ENCODE peak calls at places on chromosomes 2 and 18, in five cellular contexts. Q, U, C, J and P are unnamed samples.

GRCh38 chr2:85744771-85745601 is 8.8 kb upstream of the ATOH8 start:
- DNase-seq in J (no peak), C (no peak), U (peak; percentile 56), Q (peak; percentile 58), P (no peak)

GRCh38 chr2:74223941-74224770 is 25.7 kb downstream of the MTHFD2 start:
- DNase-seq in J (no peak), U (no peak), Q (no peak), C (no peak), P (no peak)

GRCh38 chr2:242030226-242030575 is 160.7 kb downstream of the RTP5 start:
- DNase-seq in U (no peak), C (no peak), J (no peak), Q (no peak), P (no peak)

GRCh38 chr2:134395779-134396178 is 141.9 kb downstream of the MGAT5 start:
- DNase-seq in Q (no peak), C (no peak), J (no peak), U (no peak), P (no peak)

GRCh38 chr2:9473985-9474360 is 378 bp upstream of the IAH1 start:
- DNase-seq in C (peak; percentile 42), J (peak; percentile 70), Q (peak; percentile 47), U (peak; percentile 85), P (no peak)

GRCh38 chr2:177783835-177784448 is 288.6 kb downstream of the PDE11A start:
- DNase-seq in J (no peak), Q (peak; percentile 20), U (no peak), C (no peak), P (no peak)

GRCh38 chr2:64750817-64751285 is 97.1 kb upstream of the SERTAD2 start:
- DNase-seq in J (peak; percentile 98), Q (no peak), C (peak; percentile 99), U (no peak), P (peak; percentile 98)

GRCh38 chr2:110829413-110830146 is 97.2 kb downstream of the ACOXL start:
- DNase-seq in C (no peak), U (no peak), Q (no peak), J (no peak), P (no peak)

GRCh38 chr2:84694088-84694622 is 177.9 kb downstream of the DNAH6 start:
- DNase-seq in C (no peak), U (no peak), J (peak; percentile 15), Q (no peak), P (no peak)

GRCh38 chr18:75915941-75916640 is 488.6 kb upstream of the SMIM21 start:
- DNase-seq in U (peak; percentile 94), C (no peak), J (no peak), Q (peak; percentile 32), P (no peak)

GRCh38 chr2:48738806-48739205 is 16.7 kb downstream of the LHCGR start:
- DNase-seq in C (no peak), U (no peak), Q (no peak), J (no peak), P (no peak)

GRCh38 chr2:172533687-172534086 is 22.2 kb upstream of the PDK1 start:
- DNase-seq in U (no peak), C (no peak), J (no peak), Q (no peak), P (no peak)

GRCh38 chr2:239429473-239430350 is 28.9 kb upstream of the HDAC4 start:
- DNase-seq in C (no peak), J (no peak), U (no peak), Q (no peak), P (no peak)

GRCh38 chr2:124623560-124623959 is 598.5 kb downstream of the CNTNAP5 start:
- DNase-seq in C (no peak), J (no peak), U (no peak), Q (no peak), P (no peak)

GRCh38 chr2:127771756-127772155 is 39.2 kb downstream of the WDR33 start:
- DNase-seq in C (no peak), U (no peak), Q (no peak), J (no peak), P (no peak)

GRCh38 chr18:11411021-11411420 is 198.4 kb upstream of the SLC35G4 start:
- DNase-seq in J (no peak), C (no peak), Q (no peak), U (no peak), P (no peak)

GRCh38 chr18:44759925-44760342 is 79.2 kb downstream of the SETBP1 start:
- DNase-seq in C (no peak), J (no peak), U (no peak), Q (no peak), P (peak; percentile 64)

GRCh38 chr2:25912851-25913695 is 34.8 kb upstream of the ASXL2 start:
- DNase-seq in Q (no peak), C (no peak), U (peak; percentile 72), J (no peak), P (no peak)

GRCh38 chr18:48361801-48362200 is 47.4 kb downstream of the ZBTB7C start:
- DNase-seq in Q (no peak), C (no peak), U (no peak), J (no peak), P (no peak)

GRCh38 chr2:191171708-191172355 is 21.0 kb upstream of the STAT4 start:
- DNase-seq in U (no peak), Q (peak; percentile 31), J (no peak), C (no peak), P (no peak)

GRCh38 chr2:9462872-9463697 is 11.3 kb upstream of the IAH1 start:
- DNase-seq in U (no peak), C (no peak), J (no peak), Q (no peak), P (no peak)

GRCh38 chr2:111157071-111157661 is 36.5 kb downstream of the BCL2L11 start:
- DNase-seq in J (no peak), C (no peak), Q (no peak), U (no peak), P (peak; percentile 22)

GRCh38 chr2:115160523-115161521 is 718.4 kb downstream of the DPP10 start:
- DNase-seq in Q (peak; percentile 64), U (peak; percentile 66), J (no peak), C (peak; percentile 74), P (no peak)

GRCh38 chr2:115162454-115163293 is 720.2 kb downstream of the DPP10 start:
- DNase-seq in U (peak; percentile 9), C (peak; percentile 33), J (no peak), Q (no peak), P (no peak)

GRCh38 chr2:115161531-115162453 is 719.4 kb downstream of the DPP10 start:
- DNase-seq in C (peak; percentile 75), Q (peak; percentile 77), J (no peak), U (peak; percentile 42), P (no peak)

GRCh38 chr2:115165529-115166109 is 723.2 kb downstream of the DPP10 start:
- DNase-seq in Q (peak; percentile 64), J (no peak), U (peak; percentile 34), C (peak; percentile 23), P (no peak)

GRCh38 chr2:115163572-115163971 is 721.1 kb downstream of the DPP10 start:
- DNase-seq in C (no peak), U (peak; percentile 6), J (no peak), Q (no peak), P (no peak)
- H3K4me3 ChIP-seq in C (no peak overlapping the region), U (no peak overlapping the region), J (no peak overlapping the region), Q (no peak overlapping the region), P (no peak overlapping the region)

GRCh38 chr2:13052547-13052946 is 335.8 kb downstream of the TRIB2 start:
- DNase-seq in U (no peak), J (no peak), C (no peak), Q (no peak), P (no peak)

GRCh38 chr2:13050764-13051163 is 334.0 kb downstream of the TRIB2 start:
- DNase-seq in J (no peak), Q (no peak), C (no peak), U (no peak), P (no peak)

DNA sequence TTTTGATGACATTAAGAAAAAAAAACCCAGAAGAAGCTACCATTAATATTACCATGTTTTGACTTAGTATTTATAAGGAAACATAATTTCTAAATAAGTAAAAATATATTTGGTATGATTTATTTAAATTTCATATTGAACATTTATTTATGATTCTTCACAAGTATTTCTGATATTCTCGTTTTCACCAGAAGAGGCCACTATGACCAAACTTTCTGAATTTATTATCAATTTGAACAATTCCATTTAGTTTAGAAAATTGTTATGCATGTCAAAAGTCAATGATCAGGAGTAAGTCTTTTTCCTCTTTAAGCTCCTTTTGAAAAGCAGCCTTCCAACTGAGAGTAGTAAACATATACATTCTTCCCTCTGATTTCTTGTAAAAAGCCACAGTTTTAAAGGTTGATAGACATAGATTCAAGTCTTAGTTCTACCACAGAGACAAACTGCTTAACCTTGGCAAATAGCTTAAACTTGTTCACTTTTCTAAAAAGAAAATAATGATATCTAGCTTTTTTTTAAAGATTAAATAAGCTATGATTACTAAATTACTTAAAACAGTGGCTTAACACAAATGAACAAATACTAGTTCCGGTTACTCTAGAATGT is 329.9 kb downstream of the TRIB2 start:
- DNase-seq in U (no peak), J (no peak), Q (no peak), C (no peak), P (no peak)
- TF ChIP-seq CTCF in U (peak; percentile 62), J (peak; percentile 20), Q (peak; percentile 56), C (peak; percentile 14), P (peak; percentile 3)

DNA sequence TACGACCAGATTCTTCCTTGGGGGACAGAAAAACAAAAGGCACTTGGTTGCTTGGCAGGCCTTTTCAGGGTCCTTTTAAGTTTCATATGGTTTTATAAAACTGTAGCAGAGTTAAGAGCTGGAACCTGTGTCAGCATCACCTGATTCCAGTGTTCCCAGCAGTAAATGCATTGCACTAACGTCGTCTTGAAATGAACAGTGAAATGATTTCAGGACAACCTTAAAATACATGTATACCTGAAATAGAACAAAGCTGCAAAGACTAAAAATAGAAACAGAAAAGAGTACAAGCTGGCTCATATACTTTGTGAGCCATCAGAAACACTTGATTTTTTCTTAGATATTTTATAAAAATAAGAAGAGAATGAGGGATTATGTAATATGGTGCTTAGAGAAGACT is 51.9 kb downstream of the ACSL3 start:
- DNase-seq in U (no peak), C (no peak), J (no peak), Q (no peak), P (no peak)
- H3K4me3 ChIP-seq in U (no peak overlapping the region), C (no peak overlapping the region), J (no peak overlapping the region), Q (no peak overlapping the region), P (peak overlapping the region; percentile 35)

GRCh38 chr2:161564906-161565305 is 59.3 kb upstream of the SLC4A10 start:
- DNase-seq in J (no peak), U (no peak), Q (no peak), C (no peak), P (no peak)

GRCh38 chr2:161569401-161569800 is 54.8 kb upstream of the SLC4A10 start:
- DNase-seq in U (no peak), J (no peak), C (no peak), Q (no peak), P (no peak)

GRCh38 chr2:161571051-161571429 is 53.2 kb upstream of the SLC4A10 start:
- DNase-seq in U (no peak), J (no peak), C (no peak), Q (no peak), P (no peak)

GRCh38 chr2:161576421-161576820 is 47.8 kb upstream of the SLC4A10 start:
- DNase-seq in U (peak; percentile 39), C (no peak), J (no peak), Q (no peak), P (no peak)

DNA sequence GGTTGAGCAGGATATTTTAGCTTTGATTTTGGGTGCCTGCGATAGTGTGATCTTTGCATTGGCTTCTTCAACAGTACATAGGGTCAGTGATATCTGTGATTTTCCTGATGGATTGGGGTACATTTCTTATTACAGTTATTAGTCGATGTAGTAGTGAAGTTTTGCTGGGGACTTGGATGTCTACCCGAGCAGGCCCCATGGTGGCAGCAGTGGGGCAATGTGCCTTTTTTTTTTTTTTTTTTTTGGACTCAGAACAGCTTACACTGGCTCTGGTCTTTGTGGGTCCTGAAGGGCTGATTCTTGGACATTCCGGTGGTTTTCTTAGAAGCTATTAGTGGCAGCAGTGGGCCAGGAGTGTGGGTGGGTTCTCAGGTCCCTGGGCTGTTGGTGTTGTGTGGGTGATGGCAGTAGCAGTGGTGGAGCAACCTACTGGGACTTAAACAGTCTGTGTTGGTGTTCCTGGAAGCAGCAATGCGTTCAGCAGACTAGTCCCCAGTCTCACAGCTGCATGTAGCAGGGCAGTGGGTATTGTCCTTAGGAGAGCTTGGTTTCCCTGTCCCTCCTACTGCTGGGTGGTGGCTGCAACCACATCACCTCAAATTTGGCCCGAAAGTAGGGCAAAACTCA is 53.7 kb upstream of the SLC4A10 start:
- DNase-seq in Q (no peak), C (no peak), J (no peak), U (no peak), P (no peak)
- TF ChIP-seq CTCF in Q (no peak), C (no peak), J (no peak), U (peak; percentile 37), P (peak; percentile 36)